ENCODE peak calls at places on chromosome 6, in nine cellular contexts. I, N, Q, T, A, S, Y, Z and F are unnamed samples.

GRCh38 chr6:47476794-47477496 is 644 bp upstream of the CD2AP start:
- DNase-seq in I (peak; percentile 24), N (no peak), Q (no peak), T (no peak), A (no peak), S (peak; percentile 14), Y (no peak), Z (no peak), F (no peak)

GRCh38 chr6:156427345-156427744 is 349.8 kb upstream of the ARID1B start:
- DNase-seq in I (no peak), N (no peak), Q (peak; percentile 45), T (no peak), A (no peak), S (peak; percentile 90), Y (peak; percentile 95), Z (peak; percentile 19), F (peak; percentile 80)

GRCh38 chr6:3916211-3916610 is 67.0 kb downstream of the FAM50B start:
- DNase-seq in I (no peak), N (no peak), Q (no peak), T (no peak), A (no peak), S (no peak), Y (no peak), Z (no peak), F (peak; percentile 71)

GRCh38 chr6:167350322-167350721 is 25.4 kb downstream of the TTLL2 start:
- DNase-seq in I (no peak), N (no peak), Q (no peak), T (no peak), A (no peak), S (no peak), Y (no peak), Z (no peak), F (no peak)

GRCh38 chr6:45378324-45378926 is 691 bp upstream of the SUPT3H start:
- DNase-seq in I (peak; percentile 60), N (no peak), Q (no peak), T (no peak), A (peak; percentile 50), S (no peak), Y (no peak), Z (no peak), F (no peak)

GRCh38 chr6:21935561-21936028 is 342.0 kb downstream of the SOX4 start:
- DNase-seq in I (peak; percentile 77), N (no peak), Q (peak; percentile 64), T (peak; percentile 64), A (no peak), S (peak; percentile 69), Y (peak; percentile 68), Z (no peak), F (no peak)

GRCh38 chr6:6052216-6052615 is 45.5 kb upstream of the NRN1 start:
- DNase-seq in I (no peak), N (no peak), Q (no peak), T (no peak), A (no peak), S (no peak), Y (no peak), Z (no peak), F (no peak)

GRCh38 chr6:70955441-70956190 is 1.2 kb downstream of the B3GAT2 start:
- DNase-seq in I (peak; percentile 57), N (peak; percentile 81), Q (peak; percentile 82), T (peak; percentile 91), A (peak; percentile 90), S (peak; percentile 73), Y (peak; percentile 69), Z (peak; percentile 79), F (peak; percentile 65)

GRCh38 chr6:75946146-75946831 is 126.2 kb downstream of the IMPG1 start:
- DNase-seq in I (no peak), N (no peak), Q (no peak), T (no peak), A (no peak), S (no peak), Y (no peak), Z (no peak), F (no peak)

GRCh38 chr6:143110996-143111395 is 50.3 kb downstream of the AIG1 start:
- DNase-seq in I (no peak), N (no peak), Q (no peak), T (no peak), A (no peak), S (no peak), Y (peak; percentile 41), Z (no peak), F (no peak)

GRCh38 chr6:45854343-45854742 is 161.3 kb downstream of the CLIC5 start:
- DNase-seq in I (no peak), N (no peak), Q (no peak), T (no peak), A (no peak), S (no peak), Y (no peak), Z (no peak), F (no peak)

GRCh38 chr6:113375950-113376846 is 480.9 kb upstream of the MARCKS start:
- DNase-seq in I (no peak), N (no peak), Q (peak; percentile 38), T (no peak), A (no peak), S (peak; percentile 39), Y (peak; percentile 93), Z (no peak), F (peak; percentile 56)

GRCh38 chr6:2579241-2579761 is 171.4 kb downstream of the MYLK4 start:
- DNase-seq in I (no peak), N (no peak), Q (no peak), T (no peak), A (peak; percentile 61), S (no peak), Y (peak; percentile 29), Z (no peak), F (peak; percentile 21)

GRCh38 chr6:151616091-151616513 is 122.3 kb downstream of the CCDC170 start:
- DNase-seq in I (no peak), N (no peak), Q (no peak), T (peak; percentile 36), A (no peak), S (no peak), Y (no peak), Z (no peak), F (no peak)

GRCh38 chr6:160256445-160256844 is 2.2 kb downstream of the SLC22A2 start:
- DNase-seq in I (no peak), N (no peak), Q (no peak), T (no peak), A (no peak), S (peak; percentile 82), Y (no peak), Z (no peak), F (no peak)

GRCh38 chr6:18262812-18263560 is 1.3 kb downstream of the DEK start:
- DNase-seq in I (no peak), N (no peak), Q (peak; percentile 23), T (no peak), A (no peak), S (peak; percentile 58), Y (no peak), Z (no peak), F (peak; percentile 57)

GRCh38 chr6:162733489-162733888 is 5.7 kb downstream of the PACRG start:
- DNase-seq in I (no peak), N (no peak), Q (no peak), T (peak; percentile 47), A (no peak), S (no peak), Y (no peak), Z (no peak), F (no peak)

GRCh38 chr6:149440735-149441662 is 40.9 kb downstream of the SUMO4 start:
- DNase-seq in I (no peak), N (no peak), Q (no peak), T (no peak), A (no peak), S (peak; percentile 29), Y (peak; percentile 60), Z (no peak), F (no peak)

GRCh38 chr6:154805288-154805911 is 72.2 kb downstream of the SCAF8 start:
- DNase-seq in I (peak; percentile 28), N (no peak), Q (peak; percentile 61), T (no peak), A (no peak), S (peak; percentile 41), Y (peak; percentile 35), Z (no peak), F (peak; percentile 69)

GRCh38 chr6:72621243-72622093 is at the start of gene KCNQ5:
- DNase-seq in I (no peak), N (no peak), Q (peak; percentile 36), T (peak; percentile 71), A (peak; percentile 46), S (no peak), Y (peak; percentile 33), Z (no peak), F (no peak)

GRCh38 chr6:44253307-44254101 is 3.8 kb downstream of the SLC35B2 start:
- DNase-seq in I (no peak), N (no peak), Q (peak; percentile 79), T (peak; percentile 75), A (no peak), S (peak; percentile 64), Y (no peak), Z (no peak), F (peak; percentile 40)
- H3K4me1 ChIP-seq in I (peaks cover 18% of the 10 kb centered on the region), N (peaks cover 31% of the 10 kb centered on the region), Q (peaks cover 30% of the 10 kb centered on the region), T (peaks cover 5% of the 10 kb centered on the region), A (peaks cover 61% of the 10 kb centered on the region), S (peaks cover 47% of the 10 kb centered on the region), Y (peaks cover 8% of the 10 kb centered on the region), Z (peaks cover 29% of the 10 kb centered on the region), F (peaks cover 35% of the 10 kb centered on the region)

DNA sequence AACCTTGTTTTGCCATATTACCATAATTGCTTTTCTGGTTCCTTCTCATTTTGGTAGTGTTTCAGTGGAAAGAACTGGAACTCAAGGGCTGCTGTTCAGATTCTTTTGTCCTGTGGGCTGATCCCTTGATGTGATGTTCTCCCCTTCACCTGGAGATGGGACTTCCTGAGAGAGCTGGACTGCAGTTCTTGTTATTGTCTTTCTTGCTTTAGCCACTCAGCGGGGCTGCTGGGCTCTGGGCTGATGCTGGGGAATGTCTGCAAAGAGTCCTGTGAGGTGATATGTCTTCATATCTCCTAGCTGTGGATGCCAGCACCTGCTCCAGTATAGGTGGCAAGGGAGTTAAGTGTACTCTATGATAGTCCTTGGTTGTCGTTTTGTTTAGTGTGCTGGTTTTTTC is 79.0 kb downstream of the BCKDHB start:
- DNase-seq in I (no peak), N (no peak), Q (no peak), T (no peak), A (no peak), S (no peak), Y (no peak), Z (no peak), F (no peak)
- H3K4me1 ChIP-seq in I (no peaks in the 10 kb centered on the region), N (no peaks in the 10 kb centered on the region), Q (no peaks in the 10 kb centered on the region), T (no peaks in the 10 kb centered on the region), A (no peaks in the 10 kb centered on the region), S (peaks cover 26% of the 10 kb centered on the region), Y (peaks cover 7% of the 10 kb centered on the region), Z (no peaks in the 10 kb centered on the region), F (peaks cover 24% of the 10 kb centered on the region)

DNA sequence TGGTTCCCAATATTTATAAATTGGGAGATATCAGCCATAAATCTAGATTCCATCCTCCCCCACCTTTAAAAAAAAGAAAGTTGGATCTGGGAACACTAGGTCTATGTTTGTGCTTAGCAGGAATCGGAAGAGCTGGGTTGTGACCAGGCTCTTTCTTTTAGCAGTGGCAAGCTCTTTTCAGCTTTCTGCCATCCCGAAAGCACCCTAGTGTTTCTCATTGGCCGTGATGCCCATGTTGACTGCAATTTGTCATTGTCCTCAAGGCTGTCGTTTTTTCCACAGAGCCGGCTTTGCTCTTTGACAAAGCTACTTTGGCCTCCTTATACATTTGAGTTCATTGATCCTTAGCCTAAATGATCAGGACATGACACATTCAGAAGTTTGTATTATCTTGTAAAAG is 50.0 kb downstream of the CARMIL1 start:
- DNase-seq in I (no peak), N (no peak), Q (no peak), T (no peak), A (no peak), S (no peak), Y (no peak), Z (no peak), F (no peak)
- H3K4me1 ChIP-seq in I (peaks cover 83% of the 10 kb centered on the region), N (no peaks in the 10 kb centered on the region), Q (peaks cover 20% of the 10 kb centered on the region), T (peaks cover 7% of the 10 kb centered on the region), A (peaks cover 40% of the 10 kb centered on the region), S (peaks cover 8% of the 10 kb centered on the region), Y (no peaks in the 10 kb centered on the region), Z (peaks cover 10% of the 10 kb centered on the region), F (no peaks in the 10 kb centered on the region)

GRCh38 chr6:1020837-1021236 is 291.1 kb upstream of the FOXQ1 start:
- DNase-seq in I (no peak), N (no peak), Q (no peak), T (no peak), A (no peak), S (no peak), Y (no peak), Z (no peak), F (no peak)
- H3K4me1 ChIP-seq in I (no peaks in the 10 kb centered on the region), N (peaks cover 4% of the 10 kb centered on the region), Q (peaks cover 7% of the 10 kb centered on the region), T (no peaks in the 10 kb centered on the region), A (no peaks in the 10 kb centered on the region), S (no peaks in the 10 kb centered on the region), Y (peaks cover 11% of the 10 kb centered on the region), Z (no peaks in the 10 kb centered on the region), F (no peaks in the 10 kb centered on the region)